ENCODE peak calls at places on chromosome 10, in nine cellular contexts. U is mesothelial cell of epicardium, C is AG09319, G is thoracic aorta, E is spleen, H is HCT116, Z is esophagus muscularis mucosa, L is lower leg skin, Y is uterus. N is an unnamed sample.

GRCh38 chr10:3542185-3542611 is 242.8 kb downstream of the KLF6 start:
- DNase-seq in C (no peak), G (no peak), U (no peak), E (no peak), H (no peak), Z (no peak), Y (peak), L (no peak), N (no peak)

GRCh38 chr10:22932626-22933370 is 4.9 kb downstream of the ARMC3 start:
- DNase-seq in U (no peak), E (no peak), Z (no peak), G (no peak), Y (no peak), C (no peak), L (peak), H (no peak), N (no peak)

GRCh38 chr10:6348091-6348862 is 145.5 kb downstream of the PFKFB3 start:
- DNase-seq in H (no peak), E (peak), Y (no peak), Z (peak), G (peak), U (no peak), L (peak), C (no peak), N (no peak)

GRCh38 chr10:86261933-86262665 is 104.5 kb downstream of the GRID1 start:
- DNase-seq in L (no peak), U (no peak), C (no peak), Z (no peak), H (no peak), G (no peak), Y (no peak), E (peak), N (no peak)

GRCh38 chr10:36504752-36505151 is 620.6 kb upstream of the ANKRD30A start:
- DNase-seq in H (no peak), U (no peak), Y (no peak), C (no peak), E (no peak), L (no peak), G (no peak), Z (no peak), N (no peak)

GRCh38 chr10:109894516-109894915 is 28.8 kb downstream of the XPNPEP1 start:
- DNase-seq in G (peak), Z (no peak), E (no peak), L (peak), H (no peak), U (no peak), C (no peak), Y (peak), N (no peak)

GRCh38 chr10:127024655-127025054 is 119.4 kb downstream of the DOCK1 start:
- DNase-seq in U (no peak), C (peak), E (no peak), Z (no peak), L (no peak), G (no peak), Y (peak), H (no peak), N (no peak)

GRCh38 chr10:113027574-113028392 is 77.7 kb downstream of the TCF7L2 start:
- DNase-seq in L (no peak), Z (no peak), G (no peak), E (no peak), C (peak), Y (peak), H (no peak), U (no peak), N (peak)

GRCh38 chr10:60099998-60100747 is 193.8 kb upstream of the CCDC6 start:
- DNase-seq in U (no peak), Y (no peak), Z (no peak), G (no peak), H (peak), L (no peak), E (no peak), C (no peak), N (peak)

GRCh38 chr10:11823122-11823988 is at the start of gene PROSER2:
- DNase-seq in U (peak), Z (no peak), Y (peak), C (no peak), H (peak), G (no peak), E (peak), L (peak), N (peak)

GRCh38 chr10:78619244-78619851 is 449.4 kb upstream of the ZMIZ1 start:
- DNase-seq in U (no peak), E (no peak), H (no peak), Y (no peak), G (no peak), Z (no peak), L (no peak), C (no peak), N (no peak)

GRCh38 chr10:76286536-76286935 is 855.1 kb downstream of the LRMDA start:
- DNase-seq in E (no peak), Y (no peak), G (no peak), H (no peak), U (no peak), C (no peak), Z (no peak), L (no peak), N (no peak)

GRCh38 chr10:81876253-81876731 is 1.3 kb downstream of the NRG3 start:
- DNase-seq in Y (no peak), H (no peak), U (no peak), G (no peak), E (peak), Z (no peak), C (no peak), L (no peak), N (peak)

GRCh38 chr10:80784695-80785094 is 247.0 kb downstream of the SH2D4B start:
- DNase-seq in L (no peak), E (no peak), Y (no peak), U (no peak), Z (no peak), G (no peak), C (no peak), H (no peak), N (no peak)

GRCh38 chr10:44397476-44398225 is 12.8 kb upstream of the CXCL12 start:
- DNase-seq in E (no peak), C (no peak), G (no peak), H (no peak), Z (no peak), Y (no peak), L (no peak), U (no peak), N (no peak)

GRCh38 chr10:2279666-2280065 is 542.3 kb upstream of the ADARB2 start:
- DNase-seq in Y (no peak), E (no peak), U (no peak), C (no peak), L (no peak), Z (no peak), H (no peak), G (no peak), N (no peak)

GRCh38 chr10:34758447-34758996 is 56.6 kb downstream of the PARD3 start:
- DNase-seq in G (no peak), L (no peak), E (no peak), Z (no peak), C (no peak), U (no peak), Y (no peak), H (peak), N (no peak)

GRCh38 chr10:45373783-45374450 is at the start of gene ALOX5:
- DNase-seq in C (no peak), E (peak), U (no peak), H (no peak), Y (peak), Z (peak), G (no peak), L (no peak), N (no peak)

GRCh38 chr10:9195385-9195784 is 1140.9 kb downstream of the GATA3 start:
- DNase-seq in G (no peak), C (no peak), L (no peak), U (no peak), H (no peak), E (no peak), Z (no peak), Y (no peak), N (no peak)

GRCh38 chr10:81814842-81815241 is 60.2 kb upstream of the NRG3 start:
- DNase-seq in U (no peak), L (no peak), H (no peak), Z (no peak), Y (no peak), E (no peak), G (no peak), C (no peak), N (no peak)

GRCh38 chr10:32692174-32692573 is 246.2 kb downstream of the CCDC7 start:
- DNase-seq in G (no peak), E (no peak), L (no peak), U (no peak), H (peak), Z (no peak), Y (no peak), C (no peak), N (no peak)

GRCh38 chr10:78170026-78170475 is 136.4 kb downstream of the RPS24 start:
- DNase-seq in G (no peak), Z (no peak), C (no peak), U (no peak), E (no peak), L (no peak), H (no peak), Y (no peak), N (no peak)

GRCh38 chr10:3635697-3636096 is 149.3 kb downstream of the KLF6 start:
- DNase-seq in C (no peak), G (no peak), L (peak), H (no peak), Z (no peak), U (no peak), Y (no peak), E (no peak), N (no peak)

GRCh38 chr10:123945506-123945905 is 53.9 kb upstream of the CPXM2 start:
- DNase-seq in U (no peak), E (no peak), Z (no peak), L (no peak), G (no peak), Y (no peak), H (peak), C (no peak), N (no peak)

GRCh38 chr10:118568327-118568848 is 27.1 kb downstream of the PRLHR start:
- DNase-seq in H (peak), L (peak), E (no peak), Z (peak), U (no peak), G (no peak), C (peak), Y (no peak), N (peak)

GRCh38 chr10:103618575-103619423 is 125.3 kb downstream of the NEURL1 start:
- DNase-seq in H (no peak), L (peak), E (no peak), Z (no peak), U (no peak), G (peak), C (peak), Y (peak), N (no peak)

GRCh38 chr10:92547676-92548075 is 26.2 kb downstream of the IDE start:
- DNase-seq in Y (no peak), H (no peak), C (no peak), E (no peak), Z (no peak), U (no peak), L (no peak), G (no peak), N (no peak)

GRCh38 chr10:92542458-92542857 is 31.4 kb downstream of the IDE start:
- DNase-seq in U (no peak), L (no peak), H (no peak), E (no peak), Z (no peak), Y (no peak), C (no peak), G (no peak), N (no peak)

GRCh38 chr10:92544296-92544695 is 29.6 kb downstream of the IDE start:
- DNase-seq in U (no peak), Z (no peak), E (no peak), G (no peak), Y (no peak), L (no peak), H (no peak), C (no peak), N (no peak)

GRCh38 chr10:92541583-92541982 is 32.3 kb downstream of the IDE start:
- DNase-seq in H (no peak), Z (no peak), Y (no peak), E (no peak), L (no peak), G (no peak), C (no peak), U (no peak), N (no peak)

GRCh38 chr10:92545556-92545955 is 28.3 kb downstream of the IDE start:
- DNase-seq in E (no peak), H (no peak), G (no peak), Z (no peak), L (no peak), C (no peak), Y (no peak), U (no peak), N (no peak)
- TF ChIP-seq CTCF in E (no peak), H (no peak), G (no peak), Z (no peak), L (no peak), C (no peak), Y (no peak), U (no peak), N (no peak)

DNA sequence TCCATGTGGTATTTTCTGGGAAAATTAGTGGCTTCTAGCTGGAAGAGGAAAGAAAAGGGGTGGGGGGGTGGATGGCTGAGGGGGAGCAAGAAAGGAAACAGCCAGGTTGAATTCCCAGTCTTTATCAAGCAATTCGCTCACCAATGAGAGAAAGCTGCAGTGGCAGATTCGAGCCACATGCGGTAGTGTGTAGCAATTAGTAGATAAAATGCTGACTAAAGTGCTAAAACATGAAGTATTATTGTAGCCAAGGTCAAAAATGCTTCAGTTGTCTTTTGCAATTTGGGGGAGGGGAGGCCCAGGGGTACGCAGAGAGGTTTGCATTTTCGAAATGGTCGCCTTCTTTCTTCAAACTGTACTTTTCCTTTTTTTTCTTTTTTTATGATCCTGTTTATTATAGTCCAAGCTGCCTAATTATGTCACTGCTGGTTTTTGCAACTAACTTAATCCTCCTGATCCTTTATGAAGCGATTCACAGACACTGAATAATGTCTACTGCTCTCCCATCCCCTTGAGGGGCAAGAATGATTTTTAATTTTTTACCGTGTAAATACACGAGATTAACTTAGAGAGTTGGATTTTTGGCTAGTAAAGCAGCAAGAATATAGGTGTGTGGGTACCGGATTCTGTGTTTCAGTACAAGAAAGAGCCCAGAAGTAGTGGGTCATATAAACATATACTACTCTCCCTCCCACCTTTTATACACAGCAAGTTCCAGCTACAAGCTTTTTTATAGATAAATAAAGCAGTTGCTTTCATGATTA is 3.6 kb upstream of the ARID5B start:
- DNase-seq in H (no peak), L (peak), Z (no peak), E (no peak), Y (peak), U (no peak), C (no peak), G (no peak), N (no peak)
- TF ChIP-seq CTCF in H (no peak), L (no peak), Z (peak), E (peak), Y (peak), U (no peak), C (peak), G (peak), N (peak)

DNA sequence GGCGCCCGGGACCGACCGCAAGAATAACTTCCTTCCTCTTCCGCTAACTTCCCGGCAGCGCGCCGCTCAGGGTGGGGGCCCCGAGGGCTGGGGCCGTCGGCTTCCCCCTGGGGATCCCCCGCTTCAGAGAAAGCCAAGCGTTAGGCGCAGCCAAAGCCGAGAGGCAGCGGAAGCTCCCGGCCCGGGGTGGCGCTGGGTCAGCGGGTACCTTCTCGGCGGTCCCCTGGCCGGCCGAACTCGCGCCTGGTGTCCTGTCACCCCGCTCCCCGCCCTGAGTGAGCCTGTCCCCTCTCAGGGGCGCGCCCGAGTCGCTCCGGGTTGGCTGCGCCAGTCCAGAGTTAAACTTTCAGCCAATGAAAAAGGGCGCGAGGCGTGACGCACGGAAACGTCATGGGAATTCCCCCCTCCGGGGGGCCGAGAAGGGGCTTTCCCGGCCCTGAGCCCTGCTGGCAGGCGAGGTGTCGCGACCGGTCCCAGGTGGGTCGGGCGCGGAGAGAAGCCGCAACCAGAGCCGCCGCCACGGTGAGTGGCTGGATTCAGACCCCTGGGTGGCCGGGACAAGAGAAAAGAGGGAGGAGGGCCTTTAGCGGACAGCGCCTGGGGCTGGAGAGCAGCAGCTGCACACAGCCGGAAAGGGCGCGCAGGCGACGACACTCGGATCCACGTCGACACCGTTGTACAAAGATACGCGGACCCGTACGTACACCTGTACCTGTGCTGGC is 1.3 kb upstream of the NFKB2 start:
- DNase-seq in H (peak), E (peak), Z (peak), G (peak), C (peak), U (peak), L (peak), Y (peak), N (peak)
- TF ChIP-seq CTCF in H (no peak), E (peak), Z (no peak), G (peak), C (no peak), U (peak), L (no peak), Y (peak), N (peak)

GRCh38 chr10:84237199-84238051 is 3.9 kb downstream of the LRIT1 start:
- DNase-seq in Y (no peak), L (no peak), G (no peak), Z (no peak), H (no peak), C (no peak), U (no peak), E (no peak), N (no peak)
- TF ChIP-seq CTCF in Y (no peak), L (no peak), G (no peak), Z (no peak), H (no peak), C (no peak), U (peak), E (no peak), N (peak)

GRCh38 chr10:70190102-70190501 is 19.8 kb upstream of the SAR1A start:
- DNase-seq in C (no peak), L (no peak), E (no peak), Y (no peak), U (no peak), Z (no peak), H (no peak), G (no peak), N (no peak)
- TF ChIP-seq CTCF in C (no peak), L (no peak), E (no peak), Y (no peak), U (no peak), Z (no peak), H (no peak), G (no peak), N (no peak)

DNA sequence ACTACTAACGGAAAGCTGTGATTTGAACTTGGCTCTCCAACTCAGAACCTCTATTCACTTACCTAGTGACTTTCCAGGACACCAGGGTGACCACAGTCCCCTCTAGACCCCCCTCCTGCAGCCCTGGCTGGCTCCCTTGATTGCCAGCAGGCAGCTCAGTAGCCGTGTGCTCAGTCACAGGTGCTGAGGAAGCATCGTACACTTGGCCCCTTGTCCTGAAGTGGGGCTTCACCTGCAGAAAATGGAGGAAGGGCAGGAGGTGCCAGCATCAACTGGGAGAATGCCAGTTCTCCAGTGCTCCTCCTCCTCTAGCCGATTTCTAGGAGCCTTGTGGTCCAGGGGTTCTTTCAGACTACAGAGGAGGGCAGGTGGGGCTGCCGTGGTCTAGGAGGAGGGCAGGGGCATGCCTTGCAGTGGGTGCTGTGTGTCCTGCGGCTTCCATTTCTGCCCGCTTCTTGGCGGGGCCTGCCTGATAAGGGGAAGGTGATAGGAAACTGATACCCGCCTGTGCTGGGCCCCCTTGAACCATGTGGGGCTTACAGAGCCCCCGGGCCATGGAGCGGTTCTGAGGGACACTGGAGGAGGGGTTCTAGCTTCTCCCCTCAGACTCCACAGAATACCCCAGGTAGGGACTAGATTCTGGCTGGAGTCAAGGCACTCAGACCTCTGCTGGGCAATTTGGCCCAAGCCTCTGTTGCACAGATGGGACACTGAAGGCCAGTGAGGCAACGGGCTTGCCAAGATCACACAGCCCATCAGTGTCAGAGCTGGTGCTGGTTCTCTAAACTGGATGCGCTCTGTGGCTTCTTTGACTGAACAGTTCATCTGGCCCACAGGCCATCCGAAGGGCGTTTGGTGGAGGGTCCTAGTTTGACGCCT is 14.0 kb downstream of the FAM241B start:
- DNase-seq in E (no peak), H (no peak), U (no peak), Y (no peak), C (no peak), L (no peak), G (no peak), Z (no peak), N (no peak)
- TF ChIP-seq CTCF in E (no peak), H (no peak), U (no peak), Y (no peak), C (no peak), L (no peak), G (no peak), Z (no peak), N (no peak)

GRCh38 chr10:98852686-98853085 is 383.0 kb downstream of the HPSE2 start:
- DNase-seq in G (no peak), Y (no peak), U (no peak), L (no peak), Z (no peak), C (no peak), H (peak), E (no peak), N (no peak)
- TF ChIP-seq CTCF in G (no peak), Y (no peak), U (peak), L (no peak), Z (no peak), C (no peak), H (peak), E (no peak), N (peak)

GRCh38 chr10:132916421-132916841 is 25.9 kb downstream of the CFAP46 start:
- DNase-seq in L (no peak), Z (no peak), C (no peak), H (no peak), Y (no peak), E (peak), G (no peak), U (peak), N (no peak)
- TF ChIP-seq CTCF in L (no peak), Z (no peak), C (no peak), H (no peak), Y (no peak), E (no peak), G (no peak), U (no peak), N (no peak)

DNA sequence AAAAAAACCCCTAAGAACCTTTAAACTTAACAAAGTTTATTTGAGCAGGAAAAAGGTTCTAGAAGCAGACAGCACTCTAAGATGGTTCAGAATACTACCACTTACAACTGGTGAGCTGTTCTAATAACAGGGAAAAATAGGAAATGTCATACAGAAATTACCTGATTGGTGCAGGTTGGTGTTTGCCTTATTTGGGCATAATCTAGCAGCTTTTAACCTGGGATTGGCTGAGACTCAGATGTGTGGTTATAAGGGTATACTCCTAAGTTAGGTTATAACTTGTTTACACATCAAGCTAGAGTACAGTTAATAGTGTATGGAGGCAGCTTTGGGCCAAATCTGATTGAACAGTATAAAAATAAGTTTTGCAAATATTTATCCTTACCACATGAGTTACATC is 59.8 kb downstream of the MAPK8 start:
- DNase-seq in E (no peak), H (no peak), L (no peak), G (no peak), Z (no peak), Y (no peak), U (no peak), C (no peak), N (no peak)
- TF ChIP-seq CTCF in E (no peak), H (no peak), L (no peak), G (no peak), Z (no peak), Y (no peak), U (no peak), C (no peak), N (no peak)